ENCODE peak calls at places on chromosome 4, in four cellular contexts. K, Z, V and O are unnamed samples.

GRCh38 chr4:85929926-85930325 is 429.9 kb downstream of the MAPK10 start:
- DNase-seq in K (no peak), Z (no peak), V (no peak), O (no peak)

GRCh38 chr4:114384629-114385028 is 214.0 kb upstream of the UGT8 start:
- DNase-seq in K (no peak), Z (peak), V (no peak), O (peak)

GRCh38 chr4:20506827-20507226 is 193.4 kb upstream of the PACRGL start:
- DNase-seq in K (no peak), Z (peak), V (no peak), O (peak)

GRCh38 chr4:156971623-156972369 is at the start of gene PDGFC:
- DNase-seq in K (peak), Z (peak), V (peak), O (no peak)

GRCh38 chr4:6278801-6279197 is 9.1 kb downstream of the WFS1 start:
- DNase-seq in K (no peak), Z (peak), V (no peak), O (no peak)

GRCh38 chr4:188714488-188714887 is 575.2 kb downstream of the TRIML1 start:
- DNase-seq in K (no peak), Z (no peak), V (no peak), O (peak)

GRCh38 chr4:177473991-177474390 is 31.8 kb upstream of the AGA start:
- DNase-seq in K (no peak), Z (no peak), V (no peak), O (no peak)

GRCh38 chr4:6594826-6595355 is 19.9 kb downstream of the MAN2B2 start:
- DNase-seq in K (no peak), Z (no peak), V (no peak), O (no peak)

GRCh38 chr4:89221175-89221867 is 86.3 kb downstream of the GPRIN3 start:
- DNase-seq in K (no peak), Z (peak), V (no peak), O (peak)

GRCh38 chr4:175419120-175419774 is 392.8 kb downstream of the GPM6A start:
- DNase-seq in K (no peak), Z (peak), V (no peak), O (peak)

GRCh38 chr4:38278255-38278654 is 318.1 kb downstream of the PTTG2 start:
- DNase-seq in K (no peak), Z (no peak), V (no peak), O (no peak)

GRCh38 chr4:26459054-26459755 is 31.1 kb downstream of the CCKAR start:
- DNase-seq in K (no peak), Z (peak), V (peak), O (peak)

GRCh38 chr4:183960021-183960420 is 54.9 kb downstream of the STOX2 start:
- DNase-seq in K (no peak), Z (peak), V (peak), O (peak)

GRCh38 chr4:129043523-129043922 is 49.8 kb downstream of the SCLT1 start:
- DNase-seq in K (no peak), Z (peak), V (no peak), O (peak)

GRCh38 chr4:5752803-5753184 is 41.8 kb downstream of the EVC start:
- DNase-seq in K (no peak), Z (no peak), V (no peak), O (no peak)

GRCh38 chr4:155777971-155778710 is 19.3 kb downstream of the GUCY1B1 start:
- DNase-seq in K (no peak), Z (peak), V (no peak), O (peak)

GRCh38 chr4:16745887-16746286 is 152.6 kb downstream of the LDB2 start:
- DNase-seq in K (no peak), Z (no peak), V (no peak), O (no peak)

GRCh38 chr4:120948382-120948781 is 25.9 kb upstream of the PRDM5 start:
- DNase-seq in K (no peak), Z (no peak), V (no peak), O (no peak)

GRCh38 chr4:77989986-77990385 is 67.1 kb upstream of the FRAS1 start:
- DNase-seq in K (no peak), Z (no peak), V (no peak), O (no peak)

GRCh38 chr4:125283702-125284279 is 31.0 kb upstream of the FAT4 start:
- DNase-seq in K (no peak), Z (peak), V (no peak), O (peak)

GRCh38 chr4:130640583-130640982 is 1544.6 kb downstream of the C4orf33 start:
- DNase-seq in K (no peak), Z (no peak), V (no peak), O (no peak)

GRCh38 chr4:139898293-139898692 is 232.7 kb downstream of the MGST2 start:
- DNase-seq in K (no peak), Z (no peak), V (no peak), O (no peak)

GRCh38 chr4:125582302-125582701 is 267.5 kb downstream of the FAT4 start:
- DNase-seq in K (no peak), Z (no peak), V (no peak), O (no peak)